ENCODE peak calls at places on chromosomes 6 and 20, in nine cellular contexts. A, F, S, O, W, Z, Q, Y and H are unnamed samples.

GRCh38 chr20:17021481-17021880 is 205.4 kb upstream of the PCSK2 start:
- DNase-seq in A (no peak), F (no peak), S (no peak), O (no peak), W (no peak), Z (no peak), Q (no peak), Y (no peak), H (no peak)

GRCh38 chr20:16215056-16215455 is 358.2 kb downstream of the KIF16B start:
- DNase-seq in A (no peak), F (no peak), S (no peak), O (no peak), W (no peak), Z (no peak), Q (no peak), Y (no peak), H (no peak)

GRCh38 chr6:90003941-90004340 is 109.7 kb downstream of the GJA10 start:
- DNase-seq in A (no peak), F (no peak), S (no peak), O (no peak), W (no peak), Z (no peak), Q (no peak), Y (no peak), H (no peak)

GRCh38 chr6:161353208-161353613 is 79.3 kb upstream of the AGPAT4 start:
- DNase-seq in A (no peak), F (no peak), S (no peak), O (no peak), W (no peak), Z (no peak), Q (peak), Y (no peak), H (no peak)

GRCh38 chr6:43972179-43972914 is 154.9 kb downstream of the MRPL14 start:
- DNase-seq in A (no peak), F (no peak), S (no peak), O (no peak), W (no peak), Z (no peak), Q (no peak), Y (no peak), H (peak)

GRCh38 chr20:23187759-23188158 is 101.6 kb upstream of the CD93 start:
- DNase-seq in A (no peak), F (peak), S (no peak), O (peak), W (peak), Z (peak), Q (no peak), Y (no peak), H (peak)

GRCh38 chr20:5719861-5720401 is 30.3 kb upstream of the SHLD1 start:
- DNase-seq in A (no peak), F (no peak), S (no peak), O (no peak), W (no peak), Z (no peak), Q (no peak), Y (no peak), H (peak)

GRCh38 chr6:165899592-165899991 is 236.6 kb upstream of the PDE10A start:
- DNase-seq in A (no peak), F (no peak), S (no peak), O (peak), W (no peak), Z (no peak), Q (no peak), Y (no peak), H (no peak)

GRCh38 chr6:170250981-170251775 is 39.7 kb downstream of the DLL1 start:
- DNase-seq in A (peak), F (no peak), S (no peak), O (no peak), W (peak), Z (no peak), Q (no peak), Y (no peak), H (no peak)

GRCh38 chr6:6566766-6567165 is 21.8 kb upstream of the LY86 start:
- DNase-seq in A (no peak), F (no peak), S (no peak), O (no peak), W (no peak), Z (no peak), Q (no peak), Y (no peak), H (no peak)

GRCh38 chr6:683742-684440 is 9.0 kb downstream of the EXOC2 start:
- DNase-seq in A (no peak), F (no peak), S (no peak), O (no peak), W (no peak), Z (peak), Q (no peak), Y (no peak), H (no peak)

GRCh38 chr6:170175644-170176620 is 114.9 kb downstream of the DLL1 start:
- DNase-seq in A (no peak), F (peak), S (no peak), O (peak), W (no peak), Z (no peak), Q (no peak), Y (no peak), H (peak)

GRCh38 chr20:21046413-21047070 is 59.6 kb downstream of the LINC00237 start:
- DNase-seq in A (no peak), F (no peak), S (no peak), O (no peak), W (no peak), Z (no peak), Q (no peak), Y (no peak), H (no peak)

GRCh38 chr6:15509335-15509933 is 153.4 kb downstream of the DTNBP1 start:
- DNase-seq in A (no peak), F (no peak), S (no peak), O (no peak), W (no peak), Z (no peak), Q (no peak), Y (no peak), H (no peak)

GRCh38 chr6:15511248-15512125 is 151.3 kb downstream of the DTNBP1 start:
- DNase-seq in A (no peak), F (no peak), S (no peak), O (no peak), W (peak), Z (no peak), Q (no peak), Y (no peak), H (peak)

GRCh38 chr6:15510536-15511247 is 152.1 kb downstream of the DTNBP1 start:
- DNase-seq in A (no peak), F (peak), S (peak), O (no peak), W (no peak), Z (no peak), Q (no peak), Y (no peak), H (no peak)

GRCh38 chr6:15508363-15509330 is 154.2 kb downstream of the DTNBP1 start:
- DNase-seq in A (no peak), F (no peak), S (no peak), O (no peak), W (no peak), Z (no peak), Q (no peak), Y (no peak), H (no peak)

DNA sequence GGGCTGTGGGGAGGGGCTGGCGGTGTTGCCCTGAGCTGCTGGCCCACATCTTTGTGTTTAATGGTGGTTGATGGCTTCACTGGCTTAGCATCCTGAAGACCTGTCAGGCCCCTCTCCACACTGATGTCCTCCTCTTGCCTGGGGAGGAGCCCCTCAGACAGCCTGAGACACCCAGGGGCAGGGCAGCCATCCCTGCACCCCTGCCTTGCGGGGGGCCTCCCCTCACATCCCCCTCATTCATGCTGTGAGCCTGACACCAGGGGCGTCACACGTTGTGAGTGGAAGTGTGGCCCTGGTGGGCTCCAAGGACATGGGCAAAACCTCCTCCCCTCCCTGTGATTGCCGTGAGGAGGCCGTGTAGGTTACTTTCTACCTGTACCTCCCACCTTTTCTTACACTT is 152.7 kb downstream of the DTNBP1 start:
- DNase-seq in A (no peak), F (no peak), S (no peak), O (no peak), W (no peak), Z (no peak), Q (no peak), Y (no peak), H (no peak)
- TF ChIP-seq POLR2A in A (no peak), F (no peak), S (no peak), O (no peak), W (no peak), Z (no peak), Q (no peak), Y (no peak), H (no peak)

GRCh38 chr6:20723236-20723635 is 189.0 kb downstream of the CDKAL1 start:
- DNase-seq in A (no peak), F (no peak), S (no peak), O (no peak), W (no peak), Z (no peak), Q (no peak), Y (no peak), H (no peak)
- H3K4me3 ChIP-seq in A (no peak), F (no peak), S (no peak), O (no peak), W (no peak), Z (no peak), Q (no peak), Y (no peak), H (no peak)

DNA sequence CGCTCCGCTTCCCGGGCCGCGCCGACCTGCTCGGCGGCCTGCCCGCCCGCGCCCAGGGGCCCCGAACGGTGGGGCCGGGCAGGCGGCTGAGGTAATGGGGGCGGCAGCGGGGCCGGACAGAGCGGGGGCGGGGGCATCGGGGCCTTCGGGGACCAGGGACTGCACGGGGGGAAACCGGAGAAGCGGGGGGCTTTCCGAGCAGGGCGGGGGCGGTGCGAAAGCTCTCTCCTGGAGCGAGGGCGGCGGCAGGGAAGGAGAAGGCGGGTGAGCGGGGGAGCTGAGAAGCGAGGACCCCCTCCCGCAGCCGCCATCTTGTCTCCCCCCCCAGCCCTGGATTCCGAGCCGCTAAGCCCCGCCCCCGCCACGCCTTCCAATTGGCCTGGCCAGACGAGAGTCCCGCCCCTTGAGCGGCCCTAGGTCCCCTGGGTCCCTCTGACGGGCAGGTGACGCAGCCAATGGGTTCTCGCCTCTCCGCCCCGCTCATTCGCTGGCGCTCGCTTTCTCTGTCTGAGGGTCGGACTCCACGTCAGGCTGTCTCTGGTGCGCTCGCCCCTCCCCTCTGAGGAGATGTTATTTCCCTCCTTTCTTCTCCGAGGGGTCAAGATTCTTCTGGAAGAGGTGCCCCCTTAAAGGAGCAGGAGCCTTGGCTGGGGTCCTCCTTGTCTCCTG is 470 bp downstream of the BRPF3 start:
- DNase-seq in A (peak), F (peak), S (peak), O (peak), W (peak), Z (peak), Q (peak), Y (peak), H (peak)
- TF ChIP-seq POLR2A in A (peak), F (peak), S (peak), O (peak), W (peak), Z (peak), Q (peak), Y (peak), H (peak)

GRCh38 chr20:57263767-57264150 is 2.7 kb downstream of the BMP7 start:
- DNase-seq in A (no peak), F (no peak), S (no peak), O (no peak), W (no peak), Z (no peak), Q (no peak), Y (no peak), H (no peak)
- H3K4me3 ChIP-seq in A (no peak), F (no peak), S (peak), O (no peak), W (no peak), Z (no peak), Q (no peak), Y (no peak), H (no peak)

GRCh38 chr6:26268659-26269402 is 96.2 kb upstream of the BTN3A2 start:
- DNase-seq in A (no peak), F (no peak), S (no peak), O (no peak), W (no peak), Z (peak), Q (no peak), Y (no peak), H (no peak)
- TF ChIP-seq POLR2A in A (no peak), F (no peak), S (no peak), O (no peak), W (no peak), Z (no peak), Q (no peak), Y (no peak), H (no peak)

GRCh38 chr20:33333616-33334015 is 50.6 kb downstream of the BPIFB1 start:
- DNase-seq in A (no peak), F (no peak), S (no peak), O (no peak), W (no peak), Z (no peak), Q (no peak), Y (no peak), H (no peak)
- H3K4me3 ChIP-seq in A (no peak), F (no peak), S (no peak), O (no peak), W (no peak), Z (no peak), Q (no peak), Y (no peak), H (no peak)